ENCODE peak calls at places on chromosome 2, in six cellular contexts. C is neuronal stem cell, Q is trophoblast cell, V is H9, U is IMR-90, H is H1. X is an unnamed sample.
A peak's percentile ranks its signal among the peaks of the same experiment; 100 is the strongest.

GRCh38 chr2:99424391-99424790 is 65.4 kb downstream of the REV1 start:
- DNase-seq in U (no peak), Q (no peak), H (no peak), V (no peak), C (no peak), X (no peak)

GRCh38 chr2:73920577-73921545 is 5.8 kb upstream of the DGUOK start:
- DNase-seq in H (peak; percentile 87), V (peak; percentile 90), U (peak; percentile 38), C (peak; percentile 33), Q (no peak), X (peak; percentile 47)

GRCh38 chr2:231925303-231926179 is 655 bp downstream of the NPPC start:
- DNase-seq in V (peak; percentile 86), C (peak; percentile 82), H (peak; percentile 93), Q (peak; percentile 83), U (peak; percentile 83), X (peak; percentile 81)

GRCh38 chr2:27776097-27776496 is 4.6 kb downstream of the MRPL33 start:
- DNase-seq in Q (no peak), H (no peak), V (no peak), C (no peak), U (peak; percentile 53), X (no peak)

GRCh38 chr2:201840726-201841125 is 34.4 kb downstream of the CDK15 start:
- DNase-seq in Q (no peak), C (no peak), V (no peak), H (no peak), U (no peak), X (no peak)

GRCh38 chr2:190646780-190647626 is 1.9 kb upstream of the NAB1 start:
- DNase-seq in C (no peak), U (no peak), V (no peak), Q (no peak), H (no peak), X (no peak)

GRCh38 chr2:70280242-70280798 is 13.2 kb downstream of the SNRPG start:
- DNase-seq in Q (no peak), H (no peak), C (no peak), U (no peak), V (no peak), X (no peak)

GRCh38 chr2:209472871-209473270 is 49.0 kb downstream of the MAP2 start:
- DNase-seq in C (no peak), Q (no peak), U (peak; percentile 22), H (no peak), V (no peak), X (peak; percentile 54)

GRCh38 chr2:64025741-64026140 is 6.5 kb upstream of the VPS54 start:
- DNase-seq in U (no peak), V (no peak), Q (no peak), H (no peak), C (no peak), X (no peak)

GRCh38 chr2:157441072-157441454 is 2.8 kb downstream of the CYTIP start:
- DNase-seq in H (no peak), U (no peak), Q (no peak), V (no peak), C (no peak), X (no peak)

GRCh38 chr2:202154613-202155281 is 81.7 kb downstream of the KIAA2012 start:
- DNase-seq in U (peak; percentile 73), C (no peak), V (no peak), Q (no peak), H (no peak), X (no peak)

GRCh38 chr2:29053223-29053622 is 21.1 kb downstream of the PCARE start:
- DNase-seq in C (no peak), H (no peak), Q (peak; percentile 61), U (peak; percentile 10), V (peak; percentile 65), X (no peak)

GRCh38 chr2:220001693-220002260 is 374.3 kb downstream of the SLC4A3 start:
- DNase-seq in U (peak; percentile 58), H (no peak), C (no peak), Q (no peak), V (no peak), X (peak; percentile 22)

GRCh38 chr2:20940856-20941255 is 103.0 kb downstream of the APOB start:
- DNase-seq in C (no peak), U (no peak), V (no peak), Q (no peak), H (no peak), X (no peak)

GRCh38 chr2:237699870-237700582 is 72.6 kb downstream of the LRRFIP1 start:
- DNase-seq in V (no peak), H (no peak), Q (no peak), U (no peak), C (no peak), X (no peak)

GRCh38 chr2:4130651-4131050 is 427.3 kb downstream of the DCDC2C start:
- DNase-seq in H (no peak), C (no peak), U (no peak), V (no peak), Q (no peak), X (no peak)

GRCh38 chr2:101420623-101421022 is 33.3 kb upstream of the CREG2 start:
- DNase-seq in V (no peak), Q (no peak), C (no peak), H (no peak), U (no peak), X (no peak)

GRCh38 chr2:69514836-69515235 is 77.6 kb upstream of the NFU1 start:
- DNase-seq in C (no peak), U (peak; percentile 24), V (no peak), H (no peak), Q (no peak), X (peak; percentile 57)

GRCh38 chr2:94875820-94876522 is 4.7 kb downstream of the TEKT4 start:
- DNase-seq in V (no peak), C (no peak), U (no peak), Q (no peak), H (no peak), X (no peak)

GRCh38 chr2:151258121-151258520 is 3.5 kb downstream of the RBM43 start:
- DNase-seq in V (no peak), U (peak; percentile 91), C (no peak), Q (no peak), H (no peak), X (peak; percentile 78)

DNA sequence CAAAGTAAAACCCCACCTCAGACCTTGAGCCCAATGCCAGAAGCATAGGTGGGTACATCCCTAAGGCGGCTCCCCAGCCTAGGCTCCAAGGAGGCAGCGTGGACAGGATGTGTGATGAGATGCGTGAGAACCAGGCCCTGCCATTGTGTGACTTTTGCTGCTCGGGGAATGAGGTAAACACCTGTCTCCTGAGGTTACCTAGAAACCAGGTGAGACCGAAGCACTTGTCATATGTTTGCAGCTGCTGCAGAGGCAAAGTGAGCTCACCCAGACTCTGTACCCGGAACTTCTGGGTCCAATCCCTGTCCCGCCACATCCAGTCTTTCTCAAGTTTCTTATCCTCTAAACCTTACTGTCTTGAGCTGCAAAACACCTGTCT is 3.4 kb downstream of the FBLN7 start:
- DNase-seq in U (no peak), V (no peak), H (no peak), C (no peak), Q (no peak), X (no peak)
- H3K14ac ChIP-seq in U (no peak overlapping the region), V (no peak overlapping the region), H (no peak overlapping the region), C (no peak overlapping the region), Q (no peak overlapping the region), X (no peak overlapping the region)

GRCh38 chr2:11829947-11830707 is 83.7 kb downstream of the LPIN1 start:
- DNase-seq in Q (peak; percentile 76), U (peak; percentile 98), C (peak; percentile 75), V (peak; percentile 90), H (peak; percentile 78), X (peak; percentile 98)

GRCh38 chr2:11827547-11827946 is 81.1 kb downstream of the LPIN1 start:
- DNase-seq in V (no peak), U (no peak), Q (no peak), H (no peak), C (no peak), X (no peak)

GRCh38 chr2:11828933-11829323 is 82.5 kb downstream of the LPIN1 start:
- DNase-seq in H (no peak), U (no peak), C (no peak), Q (no peak), V (no peak), X (no peak)

GRCh38 chr2:11830708-11831301 is 84.4 kb downstream of the LPIN1 start:
- DNase-seq in U (no peak), C (no peak), Q (no peak), V (no peak), H (no peak), X (no peak)

GRCh38 chr2:11829324-11829946 is 83.0 kb downstream of the LPIN1 start:
- DNase-seq in U (peak; percentile 34), H (peak; percentile 65), C (peak; percentile 71), Q (no peak), V (peak; percentile 91), X (peak; percentile 73)
- H3K14ac ChIP-seq in U (peak overlapping the region; percentile 81), H (no peak overlapping the region), C (no peak overlapping the region), Q (peak overlapping the region; percentile 12), V (peak overlapping the region; percentile 42), X (peak overlapping the region; percentile 58)

GRCh38 chr2:46666044-46666662 is 186.8 kb downstream of the TMEM247 start:
- DNase-seq in V (no peak), Q (no peak), U (no peak), H (no peak), C (no peak), X (no peak)

GRCh38 chr2:46669996-46670793 is 190.8 kb downstream of the TMEM247 start:
- DNase-seq in U (peak; percentile 86), V (no peak), C (no peak), H (no peak), Q (no peak), X (peak; percentile 65)

GRCh38 chr2:46663614-46664013 is 184.2 kb downstream of the TMEM247 start:
- DNase-seq in C (no peak), H (no peak), Q (no peak), U (no peak), V (no peak), X (no peak)

GRCh38 chr2:46669016-46669415 is 189.7 kb downstream of the TMEM247 start:
- DNase-seq in V (no peak), Q (no peak), U (no peak), C (no peak), H (no peak), X (no peak)

GRCh38 chr2:46667945-46668344 is 188.6 kb downstream of the TMEM247 start:
- DNase-seq in V (no peak), Q (no peak), U (no peak), C (no peak), H (no peak), X (no peak)
- H3K14ac ChIP-seq in V (no peak overlapping the region), Q (no peak overlapping the region), U (no peak overlapping the region), C (no peak overlapping the region), H (no peak overlapping the region), X (no peak overlapping the region)

DNA sequence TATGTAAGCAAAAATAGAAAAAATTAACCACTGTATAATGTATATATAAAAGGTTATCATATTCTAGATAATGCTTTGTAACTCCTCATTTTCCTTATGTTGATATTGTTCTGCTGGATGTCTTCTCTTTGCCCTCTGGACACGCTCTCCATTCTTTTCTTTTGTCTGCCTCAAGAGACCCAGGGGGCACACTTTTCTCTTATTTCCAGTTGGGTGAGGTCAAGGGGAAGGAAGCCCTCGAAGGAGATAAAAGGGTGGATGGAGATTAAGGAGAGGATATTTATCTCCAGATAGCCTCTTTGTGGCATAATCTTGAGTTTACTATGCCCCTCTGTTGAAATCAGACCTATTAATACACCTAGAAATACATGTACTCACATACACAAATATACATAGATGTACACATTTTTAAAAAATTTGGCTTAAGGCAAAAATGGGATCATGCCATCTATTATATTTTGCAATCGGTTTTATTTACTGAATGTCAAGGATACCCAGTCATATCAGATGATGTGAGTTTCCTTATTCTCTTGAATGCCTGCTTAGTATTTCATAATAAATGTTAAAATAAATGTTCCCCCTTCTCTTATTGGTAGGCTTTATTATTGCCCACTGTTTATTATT is 65.3 kb downstream of the LCLAT1 start:
- DNase-seq in H (no peak), Q (no peak), C (no peak), U (no peak), V (no peak), X (no peak)
- H3K14ac ChIP-seq in H (no peak overlapping the region), Q (no peak overlapping the region), C (no peak overlapping the region), U (no peak overlapping the region), V (no peak overlapping the region), X (no peak overlapping the region)

GRCh38 chr2:165762723-165763122 is 31.3 kb downstream of the GALNT3 start:
- DNase-seq in Q (no peak), U (no peak), V (no peak), H (no peak), C (no peak), X (no peak)
- H3K14ac ChIP-seq in Q (no peak overlapping the region), U (no peak overlapping the region), V (no peak overlapping the region), H (no peak overlapping the region), C (no peak overlapping the region), X (no peak overlapping the region)

X was measured in mesenchymal stem cell.